ENCODE peak calls at places on chromosomes 5 and 9, in nine cellular contexts. One of them, this sample, is unnamed.

GRCh38 chr5:657570-657969 is 35.6 kb downstream of the TPPP start:
- DNase-seq in stomach: no peak
- DNase-seq in breast epithelium: no peak
- DNase-seq in endothelial cell of umbilical vein: peak
- DNase-seq in sigmoid colon: peak
- DNase-seq in vagina: no peak
- DNase-seq in spleen: no peak
- DNase-seq in HCT116: peak
- DNase-seq in GM12878: no peak
- DNase-seq in this sample: no peak

GRCh38 chr5:97101189-97101910 is 41.1 kb downstream of the LIX1 start:
- DNase-seq in spleen: no peak
- DNase-seq in sigmoid colon: no peak
- DNase-seq in vagina: no peak
- DNase-seq in HCT116: no peak
- DNase-seq in stomach: no peak
- DNase-seq in breast epithelium: no peak
- DNase-seq in GM12878: no peak
- DNase-seq in endothelial cell of umbilical vein: no peak
- DNase-seq in this sample: no peak

GRCh38 chr9:89247431-89248370 is 63.3 kb upstream of the CKS2 start:
- DNase-seq in breast epithelium: no peak
- DNase-seq in GM12878: no peak
- DNase-seq in vagina: no peak
- DNase-seq in stomach: no peak
- DNase-seq in endothelial cell of umbilical vein: peak
- DNase-seq in sigmoid colon: no peak
- DNase-seq in HCT116: no peak
- DNase-seq in spleen: no peak
- DNase-seq in this sample: no peak

GRCh38 chr5:173746050-173746449 is 129.6 kb upstream of the BOD1 start:
- DNase-seq in spleen: no peak
- DNase-seq in endothelial cell of umbilical vein: no peak
- DNase-seq in GM12878: no peak
- DNase-seq in HCT116: no peak
- DNase-seq in sigmoid colon: no peak
- DNase-seq in breast epithelium: no peak
- DNase-seq in stomach: no peak
- DNase-seq in vagina: no peak
- DNase-seq in this sample: no peak

GRCh38 chr9:133171161-133171955 is 7.6 kb upstream of the GBGT1 start:
- DNase-seq in vagina: no peak
- DNase-seq in stomach: no peak
- DNase-seq in sigmoid colon: peak
- DNase-seq in HCT116: no peak
- DNase-seq in endothelial cell of umbilical vein: no peak
- DNase-seq in GM12878: no peak
- DNase-seq in breast epithelium: no peak
- DNase-seq in spleen: peak
- DNase-seq in this sample: no peak

GRCh38 chr9:33159058-33159759 is 7.9 kb downstream of the B4GALT1 start:
- DNase-seq in sigmoid colon: peak
- DNase-seq in endothelial cell of umbilical vein: peak
- DNase-seq in HCT116: no peak
- DNase-seq in stomach: no peak
- DNase-seq in GM12878: no peak
- DNase-seq in vagina: no peak
- DNase-seq in breast epithelium: no peak
- DNase-seq in spleen: peak
- DNase-seq in this sample: no peak

GRCh38 chr5:139137703-139138102 is 60.5 kb downstream of the SIL1 start:
- DNase-seq in sigmoid colon: no peak
- DNase-seq in stomach: peak
- DNase-seq in spleen: no peak
- DNase-seq in endothelial cell of umbilical vein: peak
- DNase-seq in HCT116: peak
- DNase-seq in vagina: no peak
- DNase-seq in GM12878: no peak
- DNase-seq in breast epithelium: no peak
- DNase-seq in this sample: no peak

GRCh38 chr9:124197177-124198095 is 60.3 kb upstream of the NEK6 start:
- DNase-seq in HCT116: no peak
- DNase-seq in sigmoid colon: peak
- DNase-seq in vagina: no peak
- DNase-seq in spleen: peak
- DNase-seq in GM12878: peak
- DNase-seq in breast epithelium: no peak
- DNase-seq in endothelial cell of umbilical vein: no peak
- DNase-seq in stomach: peak
- DNase-seq in this sample: no peak

GRCh38 chr5:111954516-111955337 is 197.7 kb upstream of the NREP start:
- DNase-seq in stomach: no peak
- DNase-seq in spleen: no peak
- DNase-seq in endothelial cell of umbilical vein: no peak
- DNase-seq in GM12878: peak
- DNase-seq in breast epithelium: no peak
- DNase-seq in sigmoid colon: no peak
- DNase-seq in vagina: no peak
- DNase-seq in HCT116: no peak
- DNase-seq in this sample: no peak

GRCh38 chr9:13088734-13089427 is 190.6 kb downstream of the MPDZ start:
- DNase-seq in stomach: no peak
- DNase-seq in GM12878: no peak
- DNase-seq in spleen: no peak
- DNase-seq in endothelial cell of umbilical vein: peak
- DNase-seq in HCT116: peak
- DNase-seq in sigmoid colon: no peak
- DNase-seq in breast epithelium: no peak
- DNase-seq in vagina: no peak
- DNase-seq in this sample: peak

GRCh38 chr5:179558912-179559279 is 8.5 kb downstream of the RUFY1 start:
- DNase-seq in endothelial cell of umbilical vein: peak
- DNase-seq in breast epithelium: no peak
- DNase-seq in HCT116: no peak
- DNase-seq in spleen: peak
- DNase-seq in stomach: peak
- DNase-seq in GM12878: no peak
- DNase-seq in vagina: no peak
- DNase-seq in sigmoid colon: no peak
- DNase-seq in this sample: peak

GRCh38 chr9:1871486-1872181 is 143.5 kb upstream of the SMARCA2 start:
- DNase-seq in spleen: no peak
- DNase-seq in HCT116: no peak
- DNase-seq in vagina: no peak
- DNase-seq in GM12878: no peak
- DNase-seq in stomach: no peak
- DNase-seq in endothelial cell of umbilical vein: no peak
- DNase-seq in breast epithelium: no peak
- DNase-seq in sigmoid colon: no peak
- DNase-seq in this sample: no peak

GRCh38 chr9:14343948-14344547 is 30.1 kb upstream of the NFIB start:
- DNase-seq in GM12878: no peak
- DNase-seq in breast epithelium: no peak
- DNase-seq in vagina: no peak
- DNase-seq in spleen: no peak
- DNase-seq in endothelial cell of umbilical vein: peak
- DNase-seq in sigmoid colon: no peak
- DNase-seq in stomach: no peak
- DNase-seq in HCT116: no peak
- DNase-seq in this sample: no peak

GRCh38 chr5:73419414-73420390 is 28.9 kb downstream of the FOXD1 start:
- DNase-seq in HCT116: no peak
- DNase-seq in GM12878: no peak
- DNase-seq in spleen: no peak
- DNase-seq in stomach: no peak
- DNase-seq in vagina: no peak
- DNase-seq in sigmoid colon: no peak
- DNase-seq in endothelial cell of umbilical vein: no peak
- DNase-seq in breast epithelium: no peak
- DNase-seq in this sample: no peak

GRCh38 chr9:21994526-21994995 is at the start of gene CDKN2B-AS1:
- DNase-seq in stomach: peak
- DNase-seq in endothelial cell of umbilical vein: peak
- DNase-seq in vagina: no peak
- DNase-seq in spleen: peak
- DNase-seq in HCT116: peak
- DNase-seq in GM12878: no peak
- DNase-seq in sigmoid colon: no peak
- DNase-seq in breast epithelium: no peak
- DNase-seq in this sample: no peak

GRCh38 chr9:14326264-14326826 is 12.4 kb upstream of the NFIB start:
- DNase-seq in endothelial cell of umbilical vein: peak
- DNase-seq in HCT116: no peak
- DNase-seq in stomach: no peak
- DNase-seq in vagina: no peak
- DNase-seq in GM12878: no peak
- DNase-seq in spleen: no peak
- DNase-seq in sigmoid colon: no peak
- DNase-seq in breast epithelium: no peak
- DNase-seq in this sample: peak

GRCh38 chr5:74063821-74064598 is 438.0 kb downstream of the ARHGEF28 start:
- DNase-seq in breast epithelium: no peak
- DNase-seq in GM12878: no peak
- DNase-seq in sigmoid colon: no peak
- DNase-seq in HCT116: no peak
- DNase-seq in spleen: no peak
- DNase-seq in vagina: no peak
- DNase-seq in stomach: no peak
- DNase-seq in endothelial cell of umbilical vein: peak
- DNase-seq in this sample: no peak

GRCh38 chr5:72815580-72816296 is 723 bp upstream of the TNPO1 start:
- DNase-seq in endothelial cell of umbilical vein: no peak
- DNase-seq in sigmoid colon: no peak
- DNase-seq in spleen: no peak
- DNase-seq in GM12878: no peak
- DNase-seq in breast epithelium: no peak
- DNase-seq in vagina: no peak
- DNase-seq in HCT116: no peak
- DNase-seq in stomach: no peak
- DNase-seq in this sample: no peak

GRCh38 chr5:103223031-103223955 is 35.3 kb upstream of the MACIR start:
- DNase-seq in vagina: no peak
- DNase-seq in spleen: no peak
- DNase-seq in breast epithelium: no peak
- DNase-seq in endothelial cell of umbilical vein: no peak
- DNase-seq in stomach: no peak
- DNase-seq in GM12878: no peak
- DNase-seq in HCT116: no peak
- DNase-seq in sigmoid colon: no peak
- DNase-seq in this sample: no peak
- TF ChIP-seq CTCF in vagina: no peak
- TF ChIP-seq CTCF in spleen: no peak
- TF ChIP-seq CTCF in breast epithelium: no peak
- TF ChIP-seq CTCF in endothelial cell of umbilical vein: no peak
- TF ChIP-seq CTCF in stomach: no peak
- TF ChIP-seq CTCF in GM12878: no peak
- TF ChIP-seq CTCF in HCT116: no peak
- TF ChIP-seq CTCF in sigmoid colon: no peak
- TF ChIP-seq CTCF in this sample: no peak

DNA sequence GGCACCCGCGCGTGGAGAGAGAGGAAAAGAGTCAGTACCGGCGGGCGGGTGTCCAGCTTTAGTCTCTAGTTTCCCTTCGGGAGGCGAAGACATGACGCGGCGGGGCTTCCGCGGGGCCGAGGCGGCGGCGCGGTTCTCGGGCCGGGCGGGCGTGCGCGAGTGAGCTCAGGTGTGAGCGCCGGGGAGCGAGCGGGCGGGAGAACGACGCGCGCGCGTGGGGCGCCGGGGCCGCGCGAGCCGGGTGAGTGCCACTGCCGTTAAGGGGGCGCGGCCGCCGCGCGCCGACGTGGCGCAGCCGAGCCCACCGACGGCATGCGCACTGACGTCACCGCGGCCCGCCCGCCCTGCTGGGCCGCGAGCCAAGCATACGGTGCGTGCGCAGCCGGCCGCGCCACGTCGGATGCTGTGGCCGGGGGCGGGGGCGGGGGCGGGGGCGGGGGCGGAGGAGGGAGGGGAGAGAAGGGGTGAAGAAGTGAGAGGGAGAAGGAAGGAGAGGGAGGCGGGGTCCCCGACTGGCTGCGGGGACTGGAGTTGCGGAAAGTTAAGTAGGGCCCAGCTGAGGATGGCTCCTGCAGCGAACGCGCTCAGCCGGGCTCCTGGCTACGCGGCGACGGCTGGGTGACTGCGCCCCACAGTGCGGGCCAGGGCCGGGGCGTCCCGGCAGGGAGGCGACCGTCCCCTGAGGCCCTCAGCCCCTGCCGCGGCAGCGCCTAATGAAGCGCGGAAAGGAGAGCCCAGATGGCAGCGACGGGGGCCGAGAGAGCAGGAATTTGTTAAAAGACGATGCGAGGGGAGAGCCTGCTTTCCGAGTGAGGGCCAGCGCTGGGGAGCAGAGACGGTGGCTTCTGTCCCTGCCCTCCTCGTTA is at the start of gene DAP:
- DNase-seq in HCT116: peak
- DNase-seq in spleen: peak
- DNase-seq in endothelial cell of umbilical vein: peak
- DNase-seq in breast epithelium: peak
- DNase-seq in GM12878: peak
- DNase-seq in vagina: no peak
- DNase-seq in sigmoid colon: peak
- DNase-seq in stomach: peak
- DNase-seq in this sample: peak
- TF ChIP-seq POLR2AphosphoS5 in HCT116: peak
- TF ChIP-seq POLR2AphosphoS5 in spleen: peak
- TF ChIP-seq POLR2AphosphoS5 in endothelial cell of umbilical vein: peak
- TF ChIP-seq POLR2AphosphoS5 in breast epithelium: peak
- TF ChIP-seq POLR2AphosphoS5 in GM12878: peak
- TF ChIP-seq POLR2AphosphoS5 in vagina: peak
- TF ChIP-seq POLR2AphosphoS5 in sigmoid colon: peak
- TF ChIP-seq POLR2AphosphoS5 in stomach: peak
- TF ChIP-seq POLR2AphosphoS5 in this sample: peak

DNA sequence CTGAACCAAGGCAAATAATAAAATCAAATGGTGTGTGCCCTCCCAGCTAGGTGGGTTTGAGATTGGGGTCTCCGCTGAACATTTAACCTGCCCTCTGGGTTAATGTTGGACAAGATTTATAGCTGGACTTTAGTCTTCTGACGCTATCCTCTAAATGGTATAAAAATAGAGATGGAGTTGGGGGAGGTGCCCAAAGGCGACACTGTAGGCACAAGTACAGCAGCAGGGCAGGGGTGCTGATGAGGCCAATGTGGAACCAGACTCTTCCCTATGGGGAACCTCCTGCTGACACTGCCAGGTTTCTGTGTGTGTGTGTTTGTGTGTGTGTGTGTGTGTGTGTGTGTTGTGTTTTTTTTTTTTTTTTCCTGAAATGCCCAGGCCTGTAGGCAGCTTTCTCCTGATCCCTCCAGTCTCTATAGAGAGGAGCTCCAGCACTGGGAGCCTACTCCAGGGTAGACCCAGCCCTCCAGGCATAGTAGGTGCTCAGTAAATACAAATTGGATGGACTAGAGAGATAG is 37.9 kb downstream of the PCDH1 start:
- DNase-seq in HCT116: no peak
- DNase-seq in vagina: no peak
- DNase-seq in stomach: no peak
- DNase-seq in sigmoid colon: no peak
- DNase-seq in spleen: peak
- DNase-seq in endothelial cell of umbilical vein: no peak
- DNase-seq in breast epithelium: no peak
- DNase-seq in GM12878: no peak
- DNase-seq in this sample: no peak
- TF ChIP-seq POLR2A in HCT116: no peak
- TF ChIP-seq POLR2A in vagina: no peak
- TF ChIP-seq POLR2A in stomach: no peak
- TF ChIP-seq POLR2A in sigmoid colon: no peak
- TF ChIP-seq POLR2A in spleen: no peak
- TF ChIP-seq POLR2A in endothelial cell of umbilical vein: no peak
- TF ChIP-seq POLR2A in breast epithelium: no peak
- TF ChIP-seq POLR2A in GM12878: no peak
- TF ChIP-seq POLR2A in this sample: no peak

GRCh38 chr9:84932915-84933527 is 263.5 kb downstream of the NTRK2 start:
- DNase-seq in sigmoid colon: no peak
- DNase-seq in stomach: no peak
- DNase-seq in vagina: no peak
- DNase-seq in breast epithelium: no peak
- DNase-seq in endothelial cell of umbilical vein: no peak
- DNase-seq in GM12878: no peak
- DNase-seq in HCT116: no peak
- DNase-seq in spleen: no peak
- DNase-seq in this sample: no peak
- TF ChIP-seq CTCF in sigmoid colon: no peak
- TF ChIP-seq CTCF in stomach: no peak
- TF ChIP-seq CTCF in vagina: no peak
- TF ChIP-seq CTCF in breast epithelium: no peak
- TF ChIP-seq CTCF in endothelial cell of umbilical vein: no peak
- TF ChIP-seq CTCF in GM12878: no peak
- TF ChIP-seq CTCF in HCT116: peak
- TF ChIP-seq CTCF in spleen: no peak
- TF ChIP-seq CTCF in this sample: no peak